ENCODE peak calls at places on chromosome 16, in six cellular contexts. P is SK-N-SH, T is GM12878, Q is K562, A is HCT116, K is H1. O is an unnamed sample.

GRCh38 chr16:23666919-23667659 is 11.6 kb upstream of the PLK1 start:
- DNase-seq in T (no peak), Q (peak), K (no peak), P (no peak), A (no peak), O (no peak)

GRCh38 chr16:528111-529011 is 849 bp downstream of the CAPN15 start:
- DNase-seq in K (no peak), A (no peak), P (peak), Q (peak), T (no peak), O (no peak)

GRCh38 chr16:55842369-55843104 is 9.6 kb upstream of the CES1 start:
- DNase-seq in P (peak), T (no peak), A (peak), K (no peak), Q (peak), O (peak)

GRCh38 chr16:50613281-50613991 is 65.2 kb downstream of the NKD1 start:
- DNase-seq in P (no peak), T (no peak), A (no peak), K (no peak), Q (no peak), O (no peak)

GRCh38 chr16:2934450-2934849 is 22.7 kb downstream of the FLYWCH1 start:
- DNase-seq in T (no peak), Q (no peak), K (no peak), P (no peak), A (no peak), O (no peak)

GRCh38 chr16:55437627-55438026 is 41.4 kb upstream of the MMP2 start:
- DNase-seq in Q (no peak), A (no peak), T (no peak), K (no peak), P (no peak), O (no peak)

GRCh38 chr16:1929578-1930337 is 11.5 kb upstream of the HS3ST6 start:
- DNase-seq in T (no peak), A (no peak), P (peak), Q (peak), K (peak), O (peak)

GRCh38 chr16:31451681-31452351 is 7.5 kb upstream of the ARMC5 start:
- DNase-seq in P (peak), Q (peak), T (no peak), K (no peak), A (peak), O (peak)

GRCh38 chr16:85649978-85650863 is 37.1 kb downstream of the GSE1 start:
- DNase-seq in T (no peak), K (no peak), A (no peak), Q (no peak), P (peak), O (no peak)
- TF ChIP-seq JUND in T (no peak), K (no peak), A (no peak), Q (no peak), P (no peak), O (no peak)

GRCh38 chr16:64627288-64627687 is 494.6 kb downstream of the CDH11 start:
- DNase-seq in Q (no peak), P (no peak), A (no peak), T (no peak), K (no peak), O (no peak)
- TF ChIP-seq JUND in Q (no peak), P (no peak), A (no peak), T (no peak), K (no peak), O (no peak)

GRCh38 chr16:49181812-49182211 is 99.8 kb downstream of the CBLN1 start:
- DNase-seq in Q (no peak), A (no peak), P (no peak), K (no peak), T (no peak), O (no peak)

GRCh38 chr16:49179714-49180330 is 101.8 kb downstream of the CBLN1 start:
- DNase-seq in P (no peak), Q (no peak), A (no peak), T (no peak), K (no peak), O (no peak)

GRCh38 chr16:49189286-49189685 is 92.4 kb downstream of the CBLN1 start:
- DNase-seq in P (peak), Q (no peak), K (no peak), A (no peak), T (no peak), O (no peak)

GRCh38 chr16:49183911-49184310 is 97.7 kb downstream of the CBLN1 start:
- DNase-seq in A (peak), K (peak), T (no peak), P (peak), Q (peak), O (no peak)
- TF ChIP-seq JUND in A (no peak), K (no peak), T (no peak), P (no peak), Q (no peak), O (no peak)

GRCh38 chr16:70749681-70750601 is 51.0 kb downstream of the VAC14 start:
- DNase-seq in A (no peak), P (peak), Q (peak), T (no peak), K (no peak), O (no peak)
- TF ChIP-seq JUND in A (no peak), P (no peak), Q (no peak), T (no peak), K (no peak), O (no peak)

GRCh38 chr16:74773431-74774222 is 993 bp downstream of the FA2H start:
- DNase-seq in T (no peak), Q (no peak), P (no peak), K (no peak), A (no peak), O (no peak)

GRCh38 chr16:74776926-74777325 is 2.3 kb upstream of the FA2H start:
- DNase-seq in Q (no peak), T (no peak), A (no peak), K (no peak), P (no peak), O (no peak)

GRCh38 chr16:74775255-74775654 is 635 bp upstream of the FA2H start:
- DNase-seq in T (no peak), K (no peak), Q (no peak), P (no peak), A (no peak), O (no peak)

GRCh38 chr16:74774223-74775139 is at the start of gene FA2H:
- DNase-seq in A (peak), P (peak), T (no peak), Q (peak), K (peak), O (peak)

DNA sequence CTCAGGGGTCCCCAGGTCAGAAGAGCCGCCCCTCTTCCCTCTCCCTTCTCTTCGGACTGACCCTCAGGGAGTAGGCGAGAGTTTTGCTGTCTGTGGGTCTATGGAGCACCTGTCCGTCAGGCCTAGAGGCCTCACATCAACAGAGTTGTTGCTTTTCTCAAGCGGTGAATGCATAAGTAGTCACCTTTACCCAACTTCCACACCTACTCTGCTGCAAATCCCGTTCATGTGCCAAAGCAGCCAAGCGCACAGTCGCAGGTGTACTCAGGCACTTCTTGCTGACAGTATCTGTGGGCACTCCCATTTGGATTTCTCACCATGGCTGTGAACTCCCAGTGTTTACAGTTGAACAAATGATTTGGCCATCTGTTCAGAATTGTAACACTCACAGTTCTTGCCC is 4.0 kb upstream of the FA2H start:
- DNase-seq in Q (no peak), T (no peak), A (no peak), K (no peak), P (no peak), O (no peak)
- TF ChIP-seq JUND in Q (no peak), T (no peak), A (no peak), K (no peak), P (no peak), O (no peak)

GRCh38 chr16:66361604-66362135 is 4.8 kb upstream of the CDH5 start:
- DNase-seq in K (no peak), Q (no peak), T (no peak), P (no peak), A (no peak), O (no peak)
- TF ChIP-seq JUND in K (no peak), Q (no peak), T (no peak), P (no peak), A (no peak), O (no peak)

GRCh38 chr16:58510097-58510775 is 5.1 kb upstream of the SETD6 start:
- DNase-seq in Q (no peak), A (no peak), T (no peak), P (no peak), K (no peak), O (no peak)
- TF ChIP-seq JUND in Q (no peak), A (no peak), T (no peak), P (no peak), K (no peak), O (no peak)

DNA sequence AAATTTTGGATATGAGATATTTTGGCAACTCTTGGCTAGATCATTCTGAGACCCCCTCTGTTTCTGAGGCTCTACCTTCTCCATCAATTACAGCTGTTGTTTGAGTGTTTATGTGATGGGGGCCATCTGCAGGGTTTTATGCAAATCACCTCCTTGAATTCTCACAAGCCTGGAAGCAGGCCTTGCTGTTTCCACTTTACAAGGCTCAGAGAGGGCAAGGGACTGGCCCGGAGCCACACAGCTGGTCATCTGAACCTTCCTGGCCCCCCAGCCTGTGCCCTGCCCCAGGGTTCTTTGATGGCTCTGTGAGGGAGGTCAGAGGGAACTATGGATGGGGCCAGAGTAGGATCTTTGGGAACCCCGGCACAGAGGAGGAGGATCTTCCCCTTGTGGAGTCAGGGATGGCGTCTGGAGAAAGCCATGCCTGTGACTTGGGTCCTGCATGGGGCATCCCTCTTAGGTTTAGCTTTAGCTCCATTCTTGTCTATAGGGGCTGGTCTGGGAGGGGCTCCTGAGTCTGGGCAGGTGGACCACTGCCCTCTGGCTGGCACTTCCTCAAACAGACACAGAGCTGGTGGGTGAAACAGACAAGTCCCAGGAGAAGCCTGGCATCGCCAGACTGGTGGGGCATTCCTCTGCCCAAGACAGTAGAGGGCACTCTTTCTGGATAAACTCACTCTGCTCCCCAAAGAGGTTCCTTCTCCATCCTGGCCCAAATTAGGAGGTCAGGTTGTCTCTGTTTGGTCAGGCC is 26.2 kb downstream of the IL21R start:
- DNase-seq in Q (no peak), A (no peak), T (no peak), P (no peak), K (no peak), O (peak)
- TF ChIP-seq JUND in Q (no peak), A (no peak), T (no peak), P (no peak), K (no peak), O (no peak)

O was measured in T47D.